ENCODE peak calls at places on chromosomes 1 and 21, in nine cellular contexts. H is Panc1, C is mammary epithelial cell, V is GM12878, M is nephron progenitor cell, I is epithelial cell of esophagus, A is glutamatergic neuron, X is pancreas, W is H9. Z is an unnamed sample.

GRCh38 chr1:240312872-240313271 is 221.2 kb downstream of the FMN2 start:
- DNase-seq in H (no peak), C (no peak), V (no peak), M (no peak), I (peak), A (no peak), X (no peak), W (no peak), Z (no peak)

GRCh38 chr1:172041689-172042088 is 200.4 kb downstream of the DNM3 start:
- DNase-seq in H (peak), C (no peak), V (no peak), M (no peak), I (peak), A (no peak), X (no peak), W (no peak), Z (no peak)

GRCh38 chr1:39949891-39950290 is 5.1 kb upstream of the MFSD2A start:
- DNase-seq in H (no peak), C (peak), V (no peak), M (no peak), I (no peak), A (no peak), X (no peak), W (no peak), Z (no peak)

GRCh38 chr1:60510162-60510561 is 436.6 kb upstream of the C1orf87 start:
- DNase-seq in H (no peak), C (no peak), V (no peak), M (no peak), I (peak), A (no peak), X (no peak), W (no peak), Z (no peak)

GRCh38 chr1:218633238-218633948 is 288.3 kb downstream of the TGFB2 start:
- DNase-seq in H (no peak), C (no peak), V (no peak), M (no peak), I (no peak), A (no peak), X (no peak), W (peak), Z (no peak)

GRCh38 chr1:233114159-233114558 is 163.7 kb downstream of the NTPCR start:
- DNase-seq in H (no peak), C (peak), V (no peak), M (no peak), I (peak), A (no peak), X (no peak), W (peak), Z (no peak)

GRCh38 chr1:109892476-109893368 is 17.9 kb upstream of the CSF1 start:
- DNase-seq in H (no peak), C (peak), V (no peak), M (no peak), I (peak), A (peak), X (no peak), W (no peak), Z (no peak)

GRCh38 chr21:42097860-42098259 is 26.7 kb downstream of the UMODL1 start:
- DNase-seq in H (peak), C (peak), V (no peak), M (no peak), I (peak), A (no peak), X (no peak), W (no peak), Z (no peak)

GRCh38 chr1:162213281-162213909 is 143.9 kb downstream of the NOS1AP start:
- DNase-seq in H (no peak), C (peak), V (no peak), M (no peak), I (no peak), A (no peak), X (peak), W (no peak), Z (no peak)

DNA sequence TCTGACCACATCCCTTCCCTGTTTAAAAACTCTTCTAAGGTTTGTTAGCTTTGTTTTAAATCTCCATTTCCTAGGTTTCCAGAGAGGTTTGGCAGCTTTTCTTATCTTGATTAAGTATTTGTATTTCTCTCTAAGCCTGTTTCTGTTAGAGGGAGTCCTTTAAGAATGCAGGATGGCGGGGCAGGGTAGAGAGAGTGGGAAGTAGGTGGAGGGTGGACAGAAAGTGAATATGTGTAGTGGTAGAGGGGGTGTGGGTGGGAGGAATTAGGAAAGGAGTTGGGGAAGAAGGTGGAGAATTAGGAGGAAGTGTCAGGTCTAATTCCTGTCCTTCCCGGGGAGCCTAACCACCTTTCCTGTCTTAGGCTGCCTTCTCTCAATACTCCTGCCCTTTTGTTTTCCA is 21.2 kb upstream of the SERBP1 start:
- DNase-seq in H (no peak), C (no peak), V (no peak), M (no peak), I (no peak), A (no peak), X (no peak), W (no peak), Z (no peak)
- TF ChIP-seq CTCF in H (no peak), C (no peak), V (no peak), M (no peak), I (no peak), A (no peak), X (no peak), W (no peak), Z (no peak)

DNA sequence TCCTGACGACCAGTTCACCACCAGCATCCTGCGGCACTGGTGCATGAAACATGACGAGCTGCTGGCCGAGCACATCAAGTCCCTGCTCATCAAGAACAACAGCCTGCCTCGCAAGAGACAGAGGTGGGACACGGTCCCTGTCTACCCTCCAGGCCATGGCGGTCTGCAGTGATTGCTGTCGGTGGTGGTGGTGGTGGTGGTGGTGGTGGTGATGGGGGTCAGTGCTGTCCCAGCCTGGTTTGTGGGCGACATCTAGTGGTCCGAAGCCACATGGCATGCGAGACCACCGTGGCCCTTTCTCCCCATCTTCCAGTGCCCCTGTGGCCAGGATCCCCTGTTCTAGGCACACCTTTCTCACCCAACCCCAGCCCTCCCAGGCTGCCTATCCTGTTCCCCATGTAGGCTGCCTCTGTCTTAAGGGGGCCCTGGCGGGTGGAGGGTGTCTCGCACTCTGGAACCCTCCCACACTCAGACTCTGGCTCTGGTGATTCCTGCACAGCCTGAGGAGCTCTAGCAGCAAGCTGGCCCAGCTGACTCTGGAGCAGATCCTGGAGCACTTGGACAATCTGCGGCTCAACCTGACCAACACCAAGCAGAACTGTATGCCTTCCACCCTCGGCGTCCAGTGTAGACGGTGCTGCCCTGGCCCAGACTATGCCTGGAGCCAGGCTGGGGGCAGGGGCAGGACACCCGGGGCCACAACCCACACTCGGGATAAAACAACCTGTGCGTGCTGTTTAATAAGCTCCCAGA is 3.2 kb upstream of the SLC27A3 start:
- DNase-seq in H (no peak), C (no peak), V (no peak), M (peak), I (no peak), A (peak), X (no peak), W (peak), Z (no peak)
- TF ChIP-seq CTCF in H (peak), C (no peak), V (peak), M (peak), I (peak), A (peak), X (no peak), W (peak), Z (no peak)

DNA sequence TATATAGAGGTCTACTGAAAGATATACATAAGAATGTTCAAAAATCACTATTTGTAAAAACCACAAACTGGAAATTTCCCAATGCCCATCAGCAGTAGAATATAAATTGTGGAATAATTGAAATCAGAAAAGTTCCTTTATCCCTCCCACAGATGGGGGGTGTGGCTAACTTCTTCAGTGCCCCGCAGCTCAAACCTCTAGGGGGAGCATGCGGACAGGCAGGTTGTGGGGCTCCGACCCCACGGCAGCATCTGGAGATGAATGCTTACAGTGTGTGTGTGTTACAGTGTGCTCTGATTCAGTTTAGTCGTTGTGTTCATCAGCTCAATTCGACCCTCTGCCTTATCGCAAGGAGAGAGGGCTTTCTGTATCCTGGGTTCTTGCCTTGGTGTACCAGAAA is 262.1 kb upstream of the LRRC7 start:
- DNase-seq in H (no peak), C (peak), V (no peak), M (no peak), I (no peak), A (no peak), X (no peak), W (peak), Z (no peak)
- TF ChIP-seq CTCF in H (no peak), C (no peak), V (peak), M (no peak), I (no peak), A (no peak), X (no peak), W (peak), Z (no peak)

GRCh38 chr1:44315521-44315920 is 39.5 kb downstream of the ERI3 start:
- DNase-seq in H (no peak), C (no peak), V (no peak), M (no peak), I (no peak), A (peak), X (no peak), W (no peak), Z (no peak)
- TF ChIP-seq CTCF in H (no peak), C (no peak), V (no peak), M (no peak), I (no peak), A (no peak), X (no peak), W (no peak), Z (no peak)